ENCODE peak calls at places on chromosomes 16 and 17, in six cellular contexts. X, E, K, D, P and Y are unnamed samples.

GRCh38 chr17:63433746-63434591 is 12.1 kb downstream of the CYB561 start:
- DNase-seq in P (peak), D (no peak), E (no peak), K (peak), X (peak), Y (no peak)

GRCh38 chr16:54620197-54620596 is 310.5 kb upstream of the IRX5 start:
- DNase-seq in D (no peak), K (no peak), E (no peak), X (no peak), P (no peak), Y (no peak)

GRCh38 chr16:64657316-64658011 is 464.4 kb downstream of the CDH11 start:
- DNase-seq in X (no peak), P (peak), E (no peak), D (no peak), K (peak), Y (no peak)

GRCh38 chr17:57355090-57355859 is 99.0 kb downstream of the MSI2 start:
- DNase-seq in P (peak), D (no peak), E (peak), K (no peak), X (no peak), Y (no peak)

GRCh38 chr16:86090461-86091170 is 191.7 kb downstream of the IRF8 start:
- DNase-seq in X (no peak), D (no peak), E (no peak), K (no peak), P (no peak), Y (no peak)

GRCh38 chr17:41537614-41537954 is 9.5 kb upstream of the KRT19 start:
- DNase-seq in P (no peak), K (no peak), X (no peak), E (no peak), D (no peak), Y (no peak)

GRCh38 chr17:30000001-30000754 is 58.7 kb downstream of the EFCAB5 start:
- DNase-seq in D (no peak), K (no peak), E (no peak), P (peak), X (no peak), Y (no peak)

GRCh38 chr16:9797306-9797705 is 384.9 kb downstream of the GRIN2A start:
- DNase-seq in E (no peak), P (peak), D (no peak), K (peak), X (no peak), Y (peak)